ENCODE peak calls at places on chromosome 21, in eight cellular contexts. One of them, this sample, is unnamed.

GRCh38 chr21:14550200-14550599 is 4.1 kb upstream of the SAMSN1 start:
- DNase-seq in GM12865: no peak
- DNase-seq in cardiac fibroblast: no peak
- DNase-seq in AG04449: no peak
- DNase-seq in A549: no peak
- DNase-seq in foreskin fibroblast: no peak
- DNase-seq in brain microvascular endothelial cell: no peak
- DNase-seq in cardiac muscle cell: no peak
- DNase-seq in this sample: no peak

GRCh38 chr21:44024895-44025353 is 12.8 kb downstream of the TRAPPC10 start:
- DNase-seq in GM12865: no peak
- DNase-seq in cardiac fibroblast: peak
- DNase-seq in AG04449: no peak
- DNase-seq in A549: no peak
- DNase-seq in foreskin fibroblast: peak
- DNase-seq in brain microvascular endothelial cell: peak
- DNase-seq in cardiac muscle cell: no peak
- DNase-seq in this sample: peak

GRCh38 chr21:45076245-45076661 is 1.9 kb downstream of the ADARB1 start:
- DNase-seq in GM12865: no peak
- DNase-seq in cardiac fibroblast: peak
- DNase-seq in AG04449: no peak
- DNase-seq in A549: no peak
- DNase-seq in foreskin fibroblast: no peak
- DNase-seq in brain microvascular endothelial cell: peak
- DNase-seq in cardiac muscle cell: no peak
- DNase-seq in this sample: no peak

GRCh38 chr21:39908265-39908923 is 41.2 kb downstream of the PCP4 start:
- DNase-seq in GM12865: no peak
- DNase-seq in cardiac fibroblast: no peak
- DNase-seq in AG04449: no peak
- DNase-seq in A549: no peak
- DNase-seq in foreskin fibroblast: no peak
- DNase-seq in brain microvascular endothelial cell: no peak
- DNase-seq in cardiac muscle cell: no peak
- DNase-seq in this sample: no peak

GRCh38 chr21:8989883-8990325 is 1531.5 kb upstream of the TPTE start:
- DNase-seq in GM12865: no peak
- DNase-seq in cardiac fibroblast: no peak
- DNase-seq in AG04449: no peak
- DNase-seq in A549: peak
- DNase-seq in foreskin fibroblast: no peak
- DNase-seq in brain microvascular endothelial cell: no peak
- DNase-seq in cardiac muscle cell: no peak
- DNase-seq in this sample: no peak

GRCh38 chr21:32415999-32416398 is 3.5 kb downstream of the EVA1C start:
- DNase-seq in GM12865: no peak
- DNase-seq in cardiac fibroblast: peak
- DNase-seq in AG04449: no peak
- DNase-seq in A549: no peak
- DNase-seq in foreskin fibroblast: no peak
- DNase-seq in brain microvascular endothelial cell: no peak
- DNase-seq in cardiac muscle cell: no peak
- DNase-seq in this sample: no peak

GRCh38 chr21:44418108-44418875 is 37.0 kb upstream of the LRRC3 start:
- DNase-seq in GM12865: no peak
- DNase-seq in cardiac fibroblast: no peak
- DNase-seq in AG04449: no peak
- DNase-seq in A549: no peak
- DNase-seq in foreskin fibroblast: no peak
- DNase-seq in brain microvascular endothelial cell: no peak
- DNase-seq in cardiac muscle cell: no peak
- DNase-seq in this sample: no peak

GRCh38 chr21:18951291-18952038 is 547.9 kb upstream of the TMPRSS15 start:
- DNase-seq in GM12865: peak
- DNase-seq in cardiac fibroblast: no peak
- DNase-seq in AG04449: no peak
- DNase-seq in A549: peak
- DNase-seq in foreskin fibroblast: no peak
- DNase-seq in brain microvascular endothelial cell: no peak
- DNase-seq in cardiac muscle cell: peak
- DNase-seq in this sample: no peak

GRCh38 chr21:38376693-38377092 is 119.9 kb downstream of the KCNJ15 start:
- DNase-seq in GM12865: no peak
- DNase-seq in cardiac fibroblast: peak
- DNase-seq in AG04449: no peak
- DNase-seq in A549: no peak
- DNase-seq in foreskin fibroblast: no peak
- DNase-seq in brain microvascular endothelial cell: no peak
- DNase-seq in cardiac muscle cell: no peak
- DNase-seq in this sample: no peak

GRCh38 chr21:21046063-21046462 is 47.9 kb downstream of the NCAM2 start:
- DNase-seq in GM12865: no peak
- DNase-seq in cardiac fibroblast: no peak
- DNase-seq in AG04449: no peak
- DNase-seq in A549: no peak
- DNase-seq in foreskin fibroblast: no peak
- DNase-seq in brain microvascular endothelial cell: no peak
- DNase-seq in cardiac muscle cell: no peak
- DNase-seq in this sample: no peak

GRCh38 chr21:40531421-40531820 is 315.5 kb downstream of the DSCAM start:
- DNase-seq in GM12865: no peak
- DNase-seq in cardiac fibroblast: no peak
- DNase-seq in AG04449: peak
- DNase-seq in A549: no peak
- DNase-seq in foreskin fibroblast: no peak
- DNase-seq in brain microvascular endothelial cell: no peak
- DNase-seq in cardiac muscle cell: no peak
- DNase-seq in this sample: no peak

GRCh38 chr21:45010096-45010495 is 64.3 kb upstream of the ADARB1 start:
- DNase-seq in GM12865: no peak
- DNase-seq in cardiac fibroblast: peak
- DNase-seq in AG04449: no peak
- DNase-seq in A549: no peak
- DNase-seq in foreskin fibroblast: no peak
- DNase-seq in brain microvascular endothelial cell: no peak
- DNase-seq in cardiac muscle cell: peak
- DNase-seq in this sample: no peak

GRCh38 chr21:44892536-44893277 is 19.2 kb upstream of the PTTG1IP start:
- DNase-seq in GM12865: peak
- DNase-seq in cardiac fibroblast: peak
- DNase-seq in AG04449: no peak
- DNase-seq in A549: no peak
- DNase-seq in foreskin fibroblast: no peak
- DNase-seq in brain microvascular endothelial cell: peak
- DNase-seq in cardiac muscle cell: peak
- DNase-seq in this sample: peak

GRCh38 chr21:31446206-31446900 is 102.3 kb upstream of the TIAM1 start:
- DNase-seq in GM12865: no peak
- DNase-seq in cardiac fibroblast: no peak
- DNase-seq in AG04449: no peak
- DNase-seq in A549: no peak
- DNase-seq in foreskin fibroblast: no peak
- DNase-seq in brain microvascular endothelial cell: peak
- DNase-seq in cardiac muscle cell: no peak
- DNase-seq in this sample: no peak

GRCh38 chr21:31075844-31076243 is 37.6 kb upstream of the KRTAP19-8 start:
- DNase-seq in GM12865: no peak
- DNase-seq in cardiac fibroblast: no peak
- DNase-seq in AG04449: no peak
- DNase-seq in A549: no peak
- DNase-seq in foreskin fibroblast: no peak
- DNase-seq in brain microvascular endothelial cell: no peak
- DNase-seq in cardiac muscle cell: no peak
- DNase-seq in this sample: no peak

GRCh38 chr21:43864313-43864805 is 664 bp upstream of the AGPAT3 start:
- DNase-seq in GM12865: peak
- DNase-seq in cardiac fibroblast: peak
- DNase-seq in AG04449: no peak
- DNase-seq in A549: peak
- DNase-seq in foreskin fibroblast: peak
- DNase-seq in brain microvascular endothelial cell: no peak
- DNase-seq in cardiac muscle cell: peak
- DNase-seq in this sample: peak

GRCh38 chr21:43992121-43992520 is 20.0 kb upstream of the TRAPPC10 start:
- DNase-seq in GM12865: no peak
- DNase-seq in cardiac fibroblast: no peak
- DNase-seq in AG04449: no peak
- DNase-seq in A549: no peak
- DNase-seq in foreskin fibroblast: no peak
- DNase-seq in brain microvascular endothelial cell: no peak
- DNase-seq in cardiac muscle cell: no peak
- DNase-seq in this sample: no peak

GRCh38 chr21:27369234-27369633 is 402.3 kb upstream of the ADAMTS5 start:
- DNase-seq in GM12865: no peak
- DNase-seq in cardiac fibroblast: no peak
- DNase-seq in AG04449: no peak
- DNase-seq in A549: no peak
- DNase-seq in foreskin fibroblast: no peak
- DNase-seq in brain microvascular endothelial cell: no peak
- DNase-seq in cardiac muscle cell: no peak
- DNase-seq in this sample: no peak

GRCh38 chr21:38272215-38272614 is 15.4 kb downstream of the KCNJ15 start:
- DNase-seq in GM12865: peak
- DNase-seq in cardiac fibroblast: no peak
- DNase-seq in AG04449: no peak
- DNase-seq in A549: no peak
- DNase-seq in foreskin fibroblast: no peak
- DNase-seq in brain microvascular endothelial cell: no peak
- DNase-seq in cardiac muscle cell: no peak
- DNase-seq in this sample: no peak

GRCh38 chr21:43835061-43835460 is 30.0 kb upstream of the AGPAT3 start:
- DNase-seq in GM12865: no peak
- DNase-seq in cardiac fibroblast: no peak
- DNase-seq in AG04449: no peak
- DNase-seq in A549: no peak
- DNase-seq in foreskin fibroblast: no peak
- DNase-seq in brain microvascular endothelial cell: no peak
- DNase-seq in cardiac muscle cell: no peak
- DNase-seq in this sample: no peak

GRCh38 chr21:35993875-35994490 is 66.3 kb downstream of the SETD4 start:
- DNase-seq in GM12865: no peak
- DNase-seq in cardiac fibroblast: no peak
- DNase-seq in AG04449: no peak
- DNase-seq in A549: no peak
- DNase-seq in foreskin fibroblast: no peak
- DNase-seq in brain microvascular endothelial cell: no peak
- DNase-seq in cardiac muscle cell: no peak
- DNase-seq in this sample: no peak

GRCh38 chr21:22791986-22792560 is 1793.9 kb downstream of the NCAM2 start:
- DNase-seq in GM12865: peak
- DNase-seq in cardiac fibroblast: peak
- DNase-seq in AG04449: no peak
- DNase-seq in A549: peak
- DNase-seq in foreskin fibroblast: peak
- DNase-seq in brain microvascular endothelial cell: peak
- DNase-seq in cardiac muscle cell: peak
- DNase-seq in this sample: peak

GRCh38 chr21:43021191-43021590 is 46.8 kb downstream of the PKNOX1 start:
- DNase-seq in GM12865: no peak
- DNase-seq in cardiac fibroblast: no peak
- DNase-seq in AG04449: no peak
- DNase-seq in A549: no peak
- DNase-seq in foreskin fibroblast: peak
- DNase-seq in brain microvascular endothelial cell: no peak
- DNase-seq in cardiac muscle cell: no peak
- DNase-seq in this sample: no peak

GRCh38 chr21:25640671-25641292 is 1.7 kb downstream of the JAM2 start:
- DNase-seq in GM12865: no peak
- DNase-seq in cardiac fibroblast: no peak
- DNase-seq in AG04449: no peak
- DNase-seq in A549: no peak
- DNase-seq in foreskin fibroblast: no peak
- DNase-seq in brain microvascular endothelial cell: no peak
- DNase-seq in cardiac muscle cell: no peak
- DNase-seq in this sample: no peak
- H3K4me3 ChIP-seq in GM12865: peak
- H3K4me3 ChIP-seq in cardiac fibroblast: no peak
- H3K4me3 ChIP-seq in AG04449: peak
- H3K4me3 ChIP-seq in A549: no peak
- H3K4me3 ChIP-seq in foreskin fibroblast: peak
- H3K4me3 ChIP-seq in brain microvascular endothelial cell: peak
- H3K4me3 ChIP-seq in cardiac muscle cell: no peak
- H3K4me3 ChIP-seq in this sample: peak

DNA sequence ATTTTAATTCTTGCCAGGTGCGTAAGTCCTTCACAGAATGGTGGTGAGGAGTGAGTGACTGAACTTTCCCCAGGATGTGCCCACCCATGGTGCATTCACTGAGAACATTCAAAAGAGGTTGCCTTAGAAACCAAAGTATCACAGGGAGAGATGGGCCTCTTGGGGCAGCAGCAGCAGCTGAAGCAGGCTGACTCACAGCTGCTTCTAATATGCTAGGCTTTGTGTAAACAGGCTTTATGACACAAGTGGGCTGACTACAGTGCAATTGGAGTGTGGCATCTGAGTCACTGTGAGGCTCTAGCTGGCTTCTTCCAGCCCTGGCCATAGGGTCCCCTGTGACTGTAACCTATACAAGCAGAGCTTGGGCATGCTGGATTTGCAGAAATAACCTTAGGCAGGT is 12.6 kb downstream of the PIGP start:
- DNase-seq in GM12865: no peak
- DNase-seq in cardiac fibroblast: peak
- DNase-seq in AG04449: peak
- DNase-seq in A549: peak
- DNase-seq in foreskin fibroblast: peak
- DNase-seq in brain microvascular endothelial cell: peak
- DNase-seq in cardiac muscle cell: peak
- DNase-seq in this sample: peak
- TF ChIP-seq CTCF in GM12865: no peak
- TF ChIP-seq CTCF in cardiac fibroblast: no peak
- TF ChIP-seq CTCF in AG04449: peak
- TF ChIP-seq CTCF in A549: no peak
- TF ChIP-seq CTCF in foreskin fibroblast: peak
- TF ChIP-seq CTCF in brain microvascular endothelial cell: peak
- TF ChIP-seq CTCF in cardiac muscle cell: peak
- TF ChIP-seq CTCF in this sample: peak

GRCh38 chr21:42004406-42005199 is 5.6 kb downstream of the ZBTB21 start:
- DNase-seq in GM12865: no peak
- DNase-seq in cardiac fibroblast: no peak
- DNase-seq in AG04449: no peak
- DNase-seq in A549: no peak
- DNase-seq in foreskin fibroblast: no peak
- DNase-seq in brain microvascular endothelial cell: no peak
- DNase-seq in cardiac muscle cell: no peak
- DNase-seq in this sample: no peak
- H3K4me3 ChIP-seq in GM12865: no peak
- H3K4me3 ChIP-seq in cardiac fibroblast: no peak
- H3K4me3 ChIP-seq in AG04449: no peak
- H3K4me3 ChIP-seq in A549: no peak
- H3K4me3 ChIP-seq in foreskin fibroblast: no peak
- H3K4me3 ChIP-seq in brain microvascular endothelial cell: no peak
- H3K4me3 ChIP-seq in cardiac muscle cell: no peak
- H3K4me3 ChIP-seq in this sample: no peak

GRCh38 chr21:46454142-46454541 is 4.5 kb upstream of the DIP2A start:
- DNase-seq in GM12865: no peak
- DNase-seq in cardiac fibroblast: peak
- DNase-seq in AG04449: no peak
- DNase-seq in A549: no peak
- DNase-seq in foreskin fibroblast: no peak
- DNase-seq in brain microvascular endothelial cell: no peak
- DNase-seq in cardiac muscle cell: no peak
- DNase-seq in this sample: peak
- TF ChIP-seq CTCF in GM12865: no peak
- TF ChIP-seq CTCF in cardiac fibroblast: no peak
- TF ChIP-seq CTCF in AG04449: no peak
- TF ChIP-seq CTCF in A549: no peak
- TF ChIP-seq CTCF in foreskin fibroblast: no peak
- TF ChIP-seq CTCF in brain microvascular endothelial cell: no peak
- TF ChIP-seq CTCF in cardiac muscle cell: no peak
- TF ChIP-seq CTCF in this sample: no peak

This sample was measured in fibroblast of the aortic adventitia.